ENCODE peak calls at places on chromosome 4, in four cellular contexts. G is WTC11, Z is HepG2, F is K562. X is an unnamed sample.

GRCh38 chr4:94032754-94033153 is 174.9 kb upstream of the SMARCAD1 start:
- DNase-seq in Z (no peak), F (no peak), G (peak), X (no peak)

GRCh38 chr4:41456559-41457101 is 81.3 kb upstream of the LIMCH1 start:
- DNase-seq in G (no peak), Z (no peak), F (no peak), X (no peak)

GRCh38 chr4:40718571-40718970 is 31.2 kb upstream of the NSUN7 start:
- DNase-seq in F (no peak), G (peak), Z (no peak), X (no peak)

GRCh38 chr4:143391895-143392294 is 55.2 kb downstream of the GAB1 start:
- DNase-seq in G (no peak), F (no peak), Z (no peak), X (no peak)

GRCh38 chr4:17613761-17614415 is 553 bp upstream of the MED28 start:
- DNase-seq in G (no peak), F (peak), Z (peak), X (no peak)

GRCh38 chr4:125832161-125832560 is 517.4 kb downstream of the FAT4 start:
- DNase-seq in F (no peak), G (no peak), Z (no peak), X (no peak)

GRCh38 chr4:164571593-164572385 is 182.1 kb upstream of the SMIM31 start:
- DNase-seq in F (no peak), G (peak), Z (no peak), X (no peak)

GRCh38 chr4:145731026-145731425 is 51.1 kb downstream of the C4orf51 start:
- DNase-seq in G (no peak), F (no peak), Z (peak), X (no peak)

GRCh38 chr4:2248821-2249261 is 6.9 kb upstream of the HAUS3 start:
- DNase-seq in Z (no peak), F (no peak), G (no peak), X (no peak)

GRCh38 chr4:25750874-25751273 is 95.2 kb downstream of the SLC34A2 start:
- DNase-seq in F (no peak), G (no peak), Z (no peak), X (no peak)

GRCh38 chr4:52904421-52904820 is 42.3 kb downstream of the RASL11B start:
- DNase-seq in F (no peak), Z (no peak), G (no peak), X (no peak)

GRCh38 chr4:156476359-156476758 is 495.2 kb downstream of the PDGFC start:
- DNase-seq in Z (peak), F (no peak), G (no peak), X (no peak)

DNA sequence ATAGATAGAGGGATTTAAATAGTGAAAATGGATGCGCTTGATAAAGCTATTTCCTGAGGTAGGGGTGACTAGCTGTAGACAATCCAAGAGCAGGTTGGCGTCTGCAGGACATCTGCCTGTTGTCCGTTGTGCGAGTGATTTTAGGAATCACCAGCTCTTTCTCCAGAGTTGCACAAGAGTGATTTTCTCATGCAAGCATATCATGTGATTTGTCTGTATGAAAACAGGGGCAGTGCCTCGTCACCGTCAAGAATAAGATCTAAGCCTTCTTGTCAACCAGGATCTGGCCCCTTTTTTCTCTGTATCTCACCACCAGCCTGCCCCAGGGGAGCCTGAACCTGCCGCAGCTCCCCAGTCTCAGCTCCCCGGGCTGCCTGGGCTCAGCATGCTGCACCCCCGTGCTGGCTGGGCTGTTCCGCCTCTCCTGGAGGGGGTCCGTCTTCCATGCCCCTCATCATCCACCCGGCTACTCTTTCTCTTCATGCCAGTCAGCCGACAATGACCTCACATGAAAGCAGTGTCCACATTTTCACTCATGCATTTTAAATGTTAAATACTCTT is 90.5 kb downstream of the STOX2 start:
- DNase-seq in Z (no peak), G (no peak), F (no peak), X (no peak)
- TF ChIP-seq ETV6 in Z (no peak), G (no peak), F (no peak), X (no peak)

GRCh38 chr4:106694232-106694631 is 325.7 kb upstream of the GIMD1 start:
- DNase-seq in F (no peak), Z (no peak), G (no peak), X (no peak)

GRCh38 chr4:106691749-106692148 is 323.2 kb upstream of the GIMD1 start:
- DNase-seq in Z (no peak), F (no peak), G (no peak), X (no peak)

GRCh38 chr4:106687026-106687425 is 318.4 kb upstream of the GIMD1 start:
- DNase-seq in G (no peak), F (no peak), Z (no peak), X (no peak)

GRCh38 chr4:106695846-106696245 is 327.3 kb upstream of the GIMD1 start:
- DNase-seq in F (no peak), G (no peak), Z (no peak), X (no peak)

DNA sequence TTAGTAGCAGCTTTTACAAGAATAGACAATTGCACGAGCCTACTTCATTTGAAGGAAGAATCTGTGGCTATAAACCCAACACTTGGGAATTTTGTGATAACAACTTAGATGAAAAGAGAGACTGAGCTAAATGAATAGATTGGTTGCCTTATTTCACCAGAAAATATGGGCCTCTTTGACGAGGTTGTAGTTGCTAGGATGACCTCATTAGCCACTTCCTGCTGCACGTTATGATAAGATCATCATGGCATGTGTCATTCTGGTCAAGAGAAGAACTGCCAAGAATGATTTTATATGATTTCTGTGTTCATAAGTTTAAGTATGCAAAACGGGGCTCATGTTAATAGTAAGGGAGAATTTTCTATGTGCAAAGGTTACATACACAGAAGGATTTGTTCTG is 321.9 kb upstream of the GIMD1 start:
- DNase-seq in G (no peak), F (no peak), Z (no peak), X (no peak)
- TF ChIP-seq ETV6 in G (no peak), F (no peak), Z (no peak), X (no peak)

DNA sequence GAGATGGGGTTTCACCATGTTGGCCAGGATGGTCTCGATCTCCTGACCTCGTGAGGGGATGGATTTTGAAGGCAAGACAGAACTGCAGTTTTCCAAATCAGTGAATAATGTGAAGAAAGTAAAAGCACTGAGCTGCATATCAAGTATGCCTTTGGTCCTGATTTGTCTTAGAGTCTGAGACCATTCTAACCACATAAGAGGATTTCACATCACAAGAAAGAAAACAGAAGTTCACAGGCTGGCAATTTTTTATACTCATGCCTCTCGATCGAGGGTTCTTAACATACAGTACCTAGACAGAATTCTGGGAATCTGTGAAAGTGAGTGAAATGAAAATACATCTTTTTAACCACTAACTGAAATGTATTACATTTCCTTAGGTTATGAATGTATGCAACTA is 23.3 kb downstream of the CHIC2 start:
- DNase-seq in Z (no peak), G (no peak), F (no peak), X (no peak)
- TF ChIP-seq ETV6 in Z (no peak), G (no peak), F (no peak), X (no peak)

DNA sequence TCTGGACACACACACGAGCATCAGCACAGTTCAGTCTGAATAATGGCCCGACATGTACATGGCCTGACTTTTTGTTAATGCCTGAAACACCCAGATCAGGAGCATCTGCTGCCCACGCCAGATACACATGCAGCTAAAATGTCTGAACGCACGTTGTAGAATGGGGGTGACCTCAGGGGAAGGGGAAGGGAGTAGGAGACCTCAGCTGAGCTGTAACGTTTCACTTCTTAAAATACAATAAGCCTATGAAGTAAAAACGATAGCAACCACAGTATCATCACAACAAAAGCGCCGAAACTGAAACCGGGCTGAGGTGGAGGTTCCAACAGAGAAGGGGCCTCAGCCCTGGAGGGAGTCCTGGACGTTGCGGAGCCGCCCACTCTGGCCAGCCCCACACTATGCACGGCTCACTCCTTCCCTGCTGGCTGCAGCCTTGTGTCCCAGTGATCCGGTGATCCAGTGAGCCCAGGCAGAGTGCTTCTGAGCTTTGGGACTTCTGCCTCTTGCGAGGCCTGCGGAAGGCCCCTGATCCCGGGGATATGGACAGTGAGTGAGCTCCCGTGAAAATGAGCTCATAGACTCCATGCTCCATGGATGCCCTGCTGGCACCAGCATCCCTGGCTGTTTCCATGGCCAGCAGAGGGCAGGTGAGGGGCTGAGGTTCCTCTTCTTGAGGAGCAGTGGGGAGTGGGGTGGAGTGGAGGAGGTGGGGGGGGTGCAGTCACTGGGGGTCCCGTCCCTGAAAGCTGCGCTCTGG is 52.0 kb downstream of the HMX1 start:
- DNase-seq in G (no peak), F (no peak), Z (no peak), X (no peak)
- TF ChIP-seq ETV6 in G (no peak), F (no peak), Z (no peak), X (no peak)

GRCh38 chr4:3822230-3822947 is 56.2 kb downstream of the ADRA2C start:
- DNase-seq in Z (peak), F (no peak), G (no peak), X (no peak)
- TF ChIP-seq ETV6 in Z (no peak), F (no peak), G (no peak), X (no peak)

GRCh38 chr4:89497517-89498308 is 190.1 kb upstream of the GPRIN3 start:
- DNase-seq in F (no peak), G (no peak), Z (no peak), X (no peak)
- TF ChIP-seq ETV6 in F (no peak), G (no peak), Z (no peak), X (no peak)

DNA sequence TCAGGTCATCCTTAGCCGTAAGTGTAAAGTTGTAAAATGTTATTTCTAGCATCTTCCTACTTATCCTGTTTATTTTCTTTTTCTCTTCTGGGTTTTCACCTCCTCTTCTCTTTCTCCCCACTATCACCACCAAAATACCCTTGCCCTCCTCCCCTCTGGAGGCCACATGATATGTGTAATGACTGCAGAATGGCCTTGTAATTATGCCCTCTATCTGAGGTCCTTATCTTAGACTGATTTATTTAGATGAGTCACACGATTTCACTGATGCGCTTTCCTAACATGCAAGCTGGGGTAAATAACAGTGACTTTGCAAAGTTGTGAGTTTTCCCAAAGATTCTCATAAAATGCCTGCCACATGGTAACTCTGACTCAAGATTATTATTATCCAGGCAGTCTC is 231.8 kb upstream of the GPRIN3 start:
- DNase-seq in F (no peak), G (no peak), Z (no peak), X (no peak)
- TF ChIP-seq ETV6 in F (no peak), G (no peak), Z (no peak), X (no peak)

GRCh38 chr4:42655921-42656735 is 777 bp downstream of the ATP8A1 start:
- DNase-seq in Z (peak), F (no peak), G (peak), X (no peak)
- TF ChIP-seq ETV6 in Z (no peak), F (no peak), G (peak), X (no peak)

GRCh38 chr4:153618831-153619230 is 65.2 kb upstream of the TLR2 start:
- DNase-seq in G (no peak), F (no peak), Z (no peak), X (no peak)
- TF ChIP-seq ETV6 in G (no peak), F (no peak), Z (no peak), X (no peak)

GRCh38 chr4:9594948-9595347 is 150.7 kb downstream of the DEFB131A start:
- DNase-seq in Z (no peak), G (no peak), F (no peak), X (no peak)

GRCh38 chr4:9592010-9592409 is 147.8 kb downstream of the DEFB131A start:
- DNase-seq in Z (no peak), G (no peak), F (no peak), X (no peak)
- TF ChIP-seq ETV6 in Z (no peak), G (no peak), F (no peak), X (no peak)